ENCODE peak calls at places on chromosomes 7 and 10, in six cellular contexts. Z is hepatocyte; Y is CD8-positive, alpha-beta T cell; I is GM12891; P is HFF-Myc; A is LoVo. L is an unnamed sample.
A peak's percentile ranks its signal among the peaks of the same experiment; 100 is the strongest.

GRCh38 chr7:509426-509825 is 10.2 kb downstream of the PDGFA start:
- DNase-seq in P (no peak), A (no peak), I (no peak), Z (no peak), Y (no peak), L (no peak)

GRCh38 chr7:155804431-155804831 is 7.8 kb downstream of the SHH start:
- DNase-seq in I (no peak), Z (no peak), Y (no peak), P (no peak), A (no peak), L (no peak)

GRCh38 chr10:30013684-30014246 is 45.6 kb downstream of the JCAD start:
- DNase-seq in Y (no peak), A (no peak), Z (no peak), I (no peak), P (no peak), L (no peak)

GRCh38 chr10:97025613-97026242 is 160.0 kb downstream of the SLIT1 start:
- DNase-seq in I (no peak), Y (peak; percentile 64), A (peak; percentile 28), Z (peak; percentile 49), P (no peak), L (peak; percentile 27)

GRCh38 chr7:42685911-42686310 is 226.0 kb downstream of the C7orf25 start:
- DNase-seq in Y (no peak), P (no peak), I (no peak), A (no peak), Z (no peak), L (no peak)

GRCh38 chr7:150968056-150968455 is 10.1 kb downstream of the KCNH2 start:
- DNase-seq in Z (no peak), Y (no peak), A (no peak), I (no peak), P (no peak), L (no peak)

GRCh38 chr7:92255308-92255707 is 9.5 kb downstream of the ANKIB1 start:
- DNase-seq in I (no peak), Z (no peak), A (no peak), P (no peak), Y (no peak), L (no peak)

GRCh38 chr7:152112829-152113228 is 87.4 kb downstream of the GALNT11 start:
- DNase-seq in A (no peak), P (no peak), I (no peak), Y (no peak), Z (no peak), L (no peak)

GRCh38 chr10:132077091-132077490 is 11.3 kb downstream of the JAKMIP3 start:
- DNase-seq in Y (no peak), Z (no peak), A (no peak), I (no peak), P (no peak), L (no peak)

GRCh38 chr7:27138987-27139334 is 4.5 kb downstream of the HOXA5 start:
- DNase-seq in P (no peak), I (no peak), Y (no peak), A (no peak), Z (no peak), L (no peak)

GRCh38 chr10:63765126-63765525 is 243.9 kb downstream of the REEP3 start:
- DNase-seq in I (no peak), Z (no peak), P (no peak), Y (no peak), A (no peak), L (no peak)

GRCh38 chr10:84214612-84215235 is 10.6 kb downstream of the LRIT2 start:
- DNase-seq in Z (no peak), Y (no peak), P (no peak), I (peak; percentile 59), A (no peak), L (no peak)